ENCODE peak calls at places on chromosome 2, in eight cellular contexts. D is upper lobe of right lung; U is AG09319; B is HEK293T; V is NCI-H2081; I is GM13976; J is SW 1271; C is stimulated activated CD8-positive, alpha-beta memory T cell treated with anti-CD3 and anti-CD28 coated beads, Interleukin-15, amount 100 ng/mL, for 1 hour. E is an unnamed sample.

GRCh38 chr2:88810017-88810416 is 118.5 kb downstream of the RPIA start:
- DNase-seq in D (no peak), U (no peak), B (no peak), V (no peak), I (no peak), J (no peak), C (no peak), E (no peak)

GRCh38 chr2:13002948-13003347 is 286.2 kb downstream of the TRIB2 start:
- DNase-seq in D (no peak), U (no peak), B (no peak), V (no peak), I (no peak), J (no peak), C (no peak), E (no peak)

GRCh38 chr2:26704441-26704977 is 12.0 kb downstream of the KCNK3 start:
- DNase-seq in D (no peak), U (peak), B (no peak), V (no peak), I (no peak), J (no peak), C (no peak), E (peak)

GRCh38 chr2:215537621-215538020 is 101.8 kb upstream of the FN1 start:
- DNase-seq in D (no peak), U (peak), B (no peak), V (no peak), I (no peak), J (no peak), C (no peak), E (no peak)

GRCh38 chr2:239264838-239265651 is 135.8 kb downstream of the HDAC4 start:
- DNase-seq in D (peak), U (no peak), B (no peak), V (no peak), I (peak), J (no peak), C (peak), E (peak)

GRCh38 chr2:75018162-75018561 is 59.7 kb downstream of the POLE4 start:
- DNase-seq in D (no peak), U (no peak), B (no peak), V (no peak), I (no peak), J (no peak), C (no peak), E (no peak)

GRCh38 chr2:109110185-109110584 is 18.8 kb upstream of the SH3RF3 start:
- DNase-seq in D (no peak), U (no peak), B (no peak), V (no peak), I (no peak), J (no peak), C (no peak), E (no peak)

GRCh38 chr2:15941483-15941853 is 1.1 kb downstream of the MYCN start:
- DNase-seq in D (no peak), U (no peak), B (peak), V (no peak), I (peak), J (no peak), C (no peak), E (no peak)

GRCh38 chr2:3604207-3604877 is 9.4 kb downstream of the COLEC11 start:
- DNase-seq in D (no peak), U (no peak), B (no peak), V (no peak), I (peak), J (no peak), C (no peak), E (no peak)

GRCh38 chr2:127567351-127567854 is 31.9 kb downstream of the MYO7B start:
- DNase-seq in D (no peak), U (no peak), B (no peak), V (no peak), I (no peak), J (no peak), C (no peak), E (no peak)

GRCh38 chr2:24723668-24724067 is 69.5 kb downstream of the PTRHD1 start:
- DNase-seq in D (no peak), U (no peak), B (no peak), V (no peak), I (no peak), J (no peak), C (no peak), E (no peak)

GRCh38 chr2:43192039-43192438 is 34.4 kb downstream of the ZFP36L2 start:
- DNase-seq in D (no peak), U (no peak), B (peak), V (no peak), I (no peak), J (no peak), C (no peak), E (no peak)

GRCh38 chr2:47056374-47056773 is 98.7 kb downstream of the STPG4 start:
- DNase-seq in D (no peak), U (peak), B (no peak), V (no peak), I (no peak), J (no peak), C (no peak), E (no peak)

GRCh38 chr2:171852489-171852888 is 41.6 kb downstream of the SLC25A12 start:
- DNase-seq in D (no peak), U (no peak), B (no peak), V (no peak), I (no peak), J (no peak), C (no peak), E (no peak)

GRCh38 chr2:101002562-101003277 is 631 bp downstream of the RPL31 start:
- DNase-seq in D (no peak), U (no peak), B (no peak), V (no peak), I (no peak), J (no peak), C (peak), E (no peak)

GRCh38 chr2:128537646-128538045 is 219.0 kb upstream of the HS6ST1 start:
- DNase-seq in D (no peak), U (no peak), B (no peak), V (no peak), I (no peak), J (no peak), C (no peak), E (no peak)

GRCh38 chr2:18117592-18117991 is 239.1 kb downstream of the KCNS3 start:
- DNase-seq in D (no peak), U (no peak), B (peak), V (peak), I (peak), J (peak), C (no peak), E (peak)

GRCh38 chr2:205930209-205930608 is 155.8 kb downstream of the INO80D start:
- DNase-seq in D (no peak), U (no peak), B (no peak), V (no peak), I (no peak), J (no peak), C (no peak), E (no peak)

GRCh38 chr2:226777611-226778010 is 22.0 kb downstream of the IRS1 start:
- DNase-seq in D (no peak), U (no peak), B (no peak), V (no peak), I (no peak), J (no peak), C (no peak), E (no peak)

GRCh38 chr2:47307066-47307465 is 95.9 kb upstream of the MSH2 start:
- DNase-seq in D (no peak), U (no peak), B (no peak), V (peak), I (no peak), J (no peak), C (no peak), E (peak)